ENCODE peak calls at places on chromosome 13, in five cellular contexts. C is sigmoid colon; L is GM23338; I is Caco-2; J is CD4-positive, alpha-beta T cell. U is an unnamed sample.

GRCh38 chr13:113074876-113075275 is 30.7 kb upstream of the F7 start:
- DNase-seq in L (no peak), J (no peak), I (no peak), C (no peak), U (no peak)

GRCh38 chr13:90519157-90519556 is 828.3 kb upstream of the MIR17HG start:
- DNase-seq in I (no peak), C (no peak), L (no peak), J (no peak), U (no peak)

GRCh38 chr13:46317120-46317519 is 69.9 kb downstream of the RUBCNL start:
- DNase-seq in J (no peak), I (no peak), L (no peak), C (no peak), U (no peak)

GRCh38 chr13:38684714-38685113 is 2.2 kb upstream of the FREM2 start:
- DNase-seq in C (no peak), L (no peak), I (peak), J (no peak), U (no peak)

GRCh38 chr13:95644611-95645052 is at the start of gene DZIP1:
- DNase-seq in I (peak), C (peak), L (peak), J (no peak), U (peak)

GRCh38 chr13:65844266-65844841 is 1385.8 kb downstream of the PCDH9 start:
- DNase-seq in I (no peak), L (no peak), C (no peak), J (no peak), U (no peak)

GRCh38 chr13:22168437-22168836 is 497.6 kb downstream of the FGF9 start:
- DNase-seq in I (no peak), L (no peak), C (no peak), J (no peak), U (no peak)

GRCh38 chr13:43307921-43308433 is 284.6 kb downstream of the DNAJC15 start:
- DNase-seq in J (no peak), I (peak), C (peak), L (no peak), U (no peak)

GRCh38 chr13:91598655-91599054 is 200.2 kb downstream of the GPC5 start:
- DNase-seq in L (no peak), J (no peak), I (no peak), C (no peak), U (no peak)

GRCh38 chr13:102128216-102128800 is 273.5 kb downstream of the FGF14 start:
- DNase-seq in I (no peak), J (no peak), L (no peak), C (no peak), U (no peak)

GRCh38 chr13:73060251-73061160 is 1.7 kb downstream of the KLF5 start:
- DNase-seq in C (no peak), I (no peak), L (no peak), J (no peak), U (no peak)

GRCh38 chr13:89796196-89796595 is 1551.3 kb upstream of the MIR17HG start:
- DNase-seq in C (no peak), J (no peak), I (no peak), L (no peak), U (no peak)

GRCh38 chr13:26497991-26498423 is 59.5 kb upstream of the WASF3 start:
- DNase-seq in L (no peak), J (no peak), C (no peak), I (no peak), U (no peak)

GRCh38 chr13:109776575-109776974 is 9.8 kb downstream of the IRS2 start:
- DNase-seq in J (no peak), C (no peak), I (no peak), L (no peak), U (no peak)

GRCh38 chr13:21742041-21742440 is 71.2 kb downstream of the FGF9 start:
- DNase-seq in L (no peak), J (no peak), C (no peak), I (peak), U (no peak)

GRCh38 chr13:95641961-95642621 is 2.4 kb downstream of the DZIP1 start:
- DNase-seq in I (peak), L (peak), C (peak), J (no peak), U (peak)

GRCh38 chr13:22765566-22765965 is 415.2 kb upstream of the SGCG start:
- DNase-seq in L (no peak), I (no peak), C (no peak), J (no peak), U (no peak)

GRCh38 chr13:92488249-92488845 is 738.3 kb upstream of the GPC6 start:
- DNase-seq in J (no peak), C (no peak), L (no peak), I (no peak), U (no peak)

GRCh38 chr13:53238241-53238640 is 209.6 kb downstream of the OLFM4 start:
- DNase-seq in C (no peak), L (peak), J (no peak), I (no peak), U (no peak)

GRCh38 chr13:93066187-93066586 is 160.4 kb upstream of the GPC6 start:
- DNase-seq in C (no peak), L (no peak), I (no peak), J (no peak), U (no peak)

GRCh38 chr13:20968745-20969144 is 66.2 kb upstream of the XPO4 start:
- DNase-seq in L (no peak), C (no peak), I (no peak), J (no peak), U (no peak)

GRCh38 chr13:45119469-45119989 is 781 bp upstream of the GTF2F2 start:
- DNase-seq in L (no peak), C (no peak), I (peak), J (peak), U (no peak)

GRCh38 chr13:46507978-46508377 is 45.0 kb upstream of the LRCH1 start:
- DNase-seq in L (no peak), I (no peak), C (no peak), J (no peak), U (no peak)

GRCh38 chr13:88384542-88384941 is 713.4 kb downstream of the SLITRK5 start:
- DNase-seq in C (no peak), J (no peak), L (peak), I (no peak), U (no peak)

GRCh38 chr13:93878675-93879074 is 600.8 kb downstream of the DCT start:
- DNase-seq in L (no peak), J (no peak), C (no peak), I (no peak), U (no peak)

GRCh38 chr13:73938375-73939070 is 195.7 kb downstream of the KLF12 start:
- DNase-seq in J (no peak), C (no peak), L (no peak), I (no peak), U (no peak)

GRCh38 chr13:102260256-102260655 is 141.6 kb downstream of the FGF14 start:
- DNase-seq in C (no peak), L (peak), J (no peak), I (no peak), U (no peak)

GRCh38 chr13:48624858-48625257 is 28.9 kb upstream of the CYSLTR2 start:
- DNase-seq in I (no peak), C (no peak), L (no peak), J (no peak), U (no peak)

GRCh38 chr13:20609145-20609544 is 42.2 kb downstream of the IFT88 start:
- DNase-seq in I (no peak), L (no peak), J (no peak), C (no peak), U (no peak)

GRCh38 chr13:40247845-40248244 is 418.6 kb downstream of the FOXO1 start:
- DNase-seq in I (no peak), C (no peak), L (no peak), J (no peak), U (no peak)

GRCh38 chr13:40102854-40103253 is 447.4 kb downstream of the COG6 start:
- DNase-seq in J (peak), I (no peak), C (no peak), L (no peak), U (no peak)

GRCh38 chr13:72853000-72853399 is 71.1 kb downstream of the PIBF1 start:
- DNase-seq in I (no peak), L (no peak), C (no peak), J (no peak), U (no peak)

GRCh38 chr13:102440259-102440936 is 38.5 kb upstream of the FGF14 start:
- DNase-seq in C (no peak), J (no peak), L (no peak), I (no peak), U (no peak)

GRCh38 chr13:41231025-41231677 is 32.2 kb downstream of the MTRF1 start:
- DNase-seq in I (no peak), C (no peak), J (no peak), L (no peak), U (no peak)

GRCh38 chr13:25237083-25237482 is 50.2 kb downstream of the MTMR6 start:
- DNase-seq in L (no peak), I (no peak), J (no peak), C (no peak), U (no peak)

GRCh38 chr13:25227690-25228089 is 55.6 kb upstream of the AMER2 start:
- DNase-seq in L (no peak), J (no peak), I (no peak), C (no peak), U (no peak)

GRCh38 chr13:25231537-25231936 is 55.8 kb downstream of the MTMR6 start:
- DNase-seq in I (no peak), J (no peak), L (no peak), C (no peak), U (no peak)

GRCh38 chr13:25233861-25234260 is 53.4 kb downstream of the MTMR6 start:
- DNase-seq in L (no peak), I (no peak), J (no peak), C (no peak), U (no peak)

GRCh38 chr13:25232937-25233515 is 54.3 kb downstream of the MTMR6 start:
- DNase-seq in C (no peak), I (peak), J (no peak), L (peak), U (no peak)
- TF ChIP-seq CTCF in C (no peak), I (no peak), J (peak), L (peak), U (peak)

GRCh38 chr13:71754407-71754974 is 112.5 kb downstream of the DACH1 start:
- DNase-seq in I (no peak), J (no peak), C (no peak), L (peak), U (no peak)
- TF ChIP-seq CTCF in I (no peak), J (no peak), C (no peak), L (peak), U (peak)

GRCh38 chr13:86193281-86193680 is 394.1 kb upstream of the SLITRK6 start:
- DNase-seq in C (no peak), L (no peak), I (no peak), J (no peak), U (peak)
- TF ChIP-seq CTCF in C (no peak), L (no peak), I (no peak), J (no peak), U (no peak)

GRCh38 chr13:97512732-97513131 is 78.8 kb downstream of the RAP2A start:
- DNase-seq in L (no peak), I (no peak), C (no peak), J (no peak), U (no peak)
- TF ChIP-seq CTCF in L (no peak), I (no peak), C (no peak), J (no peak), U (no peak)

GRCh38 chr13:29566206-29566605 is 29.3 kb downstream of the SLC7A1 start:
- DNase-seq in L (no peak), J (no peak), C (no peak), I (no peak), U (no peak)

GRCh38 chr13:29566864-29567263 is 28.6 kb downstream of the SLC7A1 start:
- DNase-seq in J (no peak), L (no peak), C (no peak), I (no peak), U (no peak)

GRCh38 chr13:29562762-29563161 is 32.7 kb downstream of the SLC7A1 start:
- DNase-seq in L (no peak), J (no peak), C (no peak), I (no peak), U (no peak)

GRCh38 chr13:29563941-29564340 is 31.5 kb downstream of the SLC7A1 start:
- DNase-seq in C (no peak), J (no peak), L (no peak), I (no peak), U (no peak)

DNA sequence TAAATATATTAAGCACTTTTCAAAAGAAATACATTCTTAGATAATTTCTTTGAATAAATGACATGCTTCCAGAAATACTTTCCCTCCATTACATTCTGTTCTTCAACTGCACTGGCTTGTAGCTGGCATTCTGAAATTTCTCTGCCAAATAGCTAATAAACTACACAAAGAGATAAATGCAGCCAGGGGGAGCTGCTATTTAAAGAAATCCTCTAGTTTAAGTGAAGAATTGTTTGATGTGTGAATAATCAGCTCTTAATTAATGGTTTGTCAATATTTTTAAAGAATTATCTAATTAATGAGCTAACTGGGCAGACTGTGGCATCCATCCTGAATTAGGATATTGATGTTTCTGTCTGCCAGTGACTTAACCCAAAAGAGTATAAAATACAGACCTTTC is 30.7 kb downstream of the SLC7A1 start:
- DNase-seq in L (no peak), J (no peak), I (no peak), C (no peak), U (no peak)
- TF ChIP-seq CTCF in L (no peak), J (no peak), I (no peak), C (no peak), U (no peak)

U was measured in progenitor cell of endocrine pancreas.